ENCODE peak calls at places on chromosomes 12 and 14, in four cellular contexts. M is uterus, A is left colon, P is GM18507. O is an unnamed sample.

GRCh38 chr12:6233121-6233971 is 33.1 kb downstream of the CD9 start:
- DNase-seq in M (no peak), A (peak), P (no peak), O (no peak)

GRCh38 chr12:122190842-122191668 is 8.1 kb downstream of the LRRC43 start:
- DNase-seq in M (no peak), A (no peak), P (peak), O (peak)

GRCh38 chr12:124388038-124388676 is 93.3 kb downstream of the RFLNA start:
- DNase-seq in M (no peak), A (no peak), P (no peak), O (no peak)

GRCh38 chr14:23569443-23570151 is 2.0 kb upstream of the AP1G2 start:
- DNase-seq in M (no peak), A (no peak), P (no peak), O (no peak)

GRCh38 chr12:203462-204260 is 10.3 kb downstream of the SLC6A12 start:
- DNase-seq in M (peak), A (no peak), P (no peak), O (peak)

GRCh38 chr12:62191747-62192485 is 68.3 kb upstream of the USP15 start:
- DNase-seq in M (peak), A (no peak), P (no peak), O (no peak)

GRCh38 chr12:91492648-91493047 is 310.0 kb upstream of the DCN start:
- DNase-seq in M (no peak), A (no peak), P (no peak), O (no peak)

GRCh38 chr14:84403585-84403984 is 1126.4 kb upstream of the FLRT2 start:
- DNase-seq in M (no peak), A (no peak), P (no peak), O (no peak)

GRCh38 chr12:89243786-89244185 is 108.5 kb downstream of the DUSP6 start:
- DNase-seq in M (no peak), A (no peak), P (no peak), O (no peak)

GRCh38 chr12:96302706-96303310 is 97.4 kb downstream of the CDK17 start:
- DNase-seq in M (no peak), A (no peak), P (no peak), O (no peak)

O was measured in pancreas.